ENCODE peak calls at places on chromosomes 4 and X, in five cellular contexts. K, F, H, Q and O are unnamed samples.

GRCh38 chrX:102784550-102784949 is 64.0 kb downstream of the GPRASP3 start:
- DNase-seq in K (no peak), F (no peak), H (no peak), Q (no peak), O (no peak)

GRCh38 chr4:15234585-15235126 is 193.2 kb upstream of the C1QTNF7 start:
- DNase-seq in K (no peak), F (no peak), H (no peak), Q (peak; percentile 84), O (no peak)

GRCh38 chr4:25900901-25901500 is 13.0 kb upstream of the SMIM20 start:
- DNase-seq in K (peak; percentile 17), F (no peak), H (no peak), Q (no peak), O (no peak)

GRCh38 chrX:56231706-56232105 is 450 bp upstream of the KLF8 start:
- DNase-seq in K (no peak), F (no peak), H (no peak), Q (no peak), O (no peak)

GRCh38 chrX:106144755-106145639 is 23.1 kb upstream of the PWWP3B start:
- DNase-seq in K (peak; percentile 45), F (no peak), H (no peak), Q (peak; percentile 55), O (no peak)

GRCh38 chrX:152904151-152905080 is 6.5 kb downstream of the ZNF185 start:
- DNase-seq in K (peak; percentile 22), F (peak; percentile 28), H (peak; percentile 64), Q (peak; percentile 58), O (no peak)

GRCh38 chr4:160371446-160371845 is 1268.6 kb downstream of the RAPGEF2 start:
- DNase-seq in K (no peak), F (no peak), H (no peak), Q (no peak), O (no peak)

GRCh38 chr4:22552802-22553201 is 36.9 kb upstream of the ADGRA3 start:
- DNase-seq in K (no peak), F (no peak), H (no peak), Q (peak; percentile 0), O (no peak)

GRCh38 chr4:21451032-21451431 is 497.5 kb downstream of the KCNIP4 start:
- DNase-seq in K (no peak), F (no peak), H (no peak), Q (peak; percentile 2), O (no peak)

GRCh38 chr4:147640331-147640730 is 23.1 kb downstream of the TMEM184C start:
- DNase-seq in K (no peak), F (no peak), H (no peak), Q (peak; percentile 72), O (no peak)

GRCh38 chrX:110037181-110037580 is 34.3 kb downstream of the TMEM164 start:
- DNase-seq in K (no peak), F (no peak), H (no peak), Q (no peak), O (no peak)

GRCh38 chr4:128558896-128559669 is 250.4 kb upstream of the JADE1 start:
- DNase-seq in K (no peak), F (no peak), H (no peak), Q (peak; percentile 69), O (peak; percentile 64)

GRCh38 chrX:40423299-40423698 is 157.5 kb upstream of the ATP6AP2 start:
- DNase-seq in K (no peak), F (no peak), H (no peak), Q (no peak), O (no peak)

GRCh38 chr4:31045724-31046318 is 325.7 kb downstream of the PCDH7 start:
- DNase-seq in K (no peak), F (no peak), H (no peak), Q (peak; percentile 37), O (peak; percentile 35)

GRCh38 chr4:23959401-23960148 is 69.7 kb upstream of the PPARGC1A start:
- DNase-seq in K (no peak), F (no peak), H (no peak), Q (no peak), O (no peak)

GRCh38 chr4:31295081-31295480 is 574.9 kb downstream of the PCDH7 start:
- DNase-seq in K (no peak), F (no peak), H (no peak), Q (no peak), O (no peak)

GRCh38 chrX:153539171-153539978 is 21.9 kb downstream of the ATP2B3 start:
- DNase-seq in K (peak; percentile 66), F (peak; percentile 54), H (peak; percentile 24), Q (peak; percentile 64), O (peak; percentile 42)

GRCh38 chr4:8392591-8393190 is 47.8 kb downstream of the ACOX3 start:
- DNase-seq in K (no peak), F (no peak), H (no peak), Q (peak; percentile 40), O (no peak)

GRCh38 chr4:98151145-98151929 is 8.1 kb upstream of the STPG2 start:
- DNase-seq in K (no peak), F (no peak), H (no peak), Q (no peak), O (no peak)

GRCh38 chr4:140901736-140902336 is 145.7 kb upstream of the TBC1D9 start:
- DNase-seq in K (no peak), F (no peak), H (no peak), Q (no peak), O (no peak)

GRCh38 chr4:3656441-3657376 is 109.5 kb upstream of the ADRA2C start:
- DNase-seq in K (no peak), F (no peak), H (peak; percentile 24), Q (no peak), O (no peak)

GRCh38 chr4:108559911-108560310 is 60.5 kb upstream of the RPL34 start:
- DNase-seq in K (no peak), F (no peak), H (no peak), Q (peak; percentile 13), O (no peak)

GRCh38 chr4:73844806-73845205 is 8.3 kb upstream of the PF4V1 start:
- DNase-seq in K (no peak), F (no peak), H (no peak), Q (no peak), O (no peak)

GRCh38 chr4:26120098-26120795 is 200.6 kb upstream of the RBPJ start:
- DNase-seq in K (no peak), F (no peak), H (no peak), Q (peak; percentile 6), O (no peak)

GRCh38 chr4:26484032-26484515 is 6.2 kb downstream of the CCKAR start:
- DNase-seq in K (no peak), F (no peak), H (no peak), Q (peak; percentile 45), O (no peak)

GRCh38 chr4:118904935-118905334 is 16.3 kb downstream of the SYNPO2 start:
- DNase-seq in K (no peak), F (no peak), H (no peak), Q (peak; percentile 50), O (no peak)

GRCh38 chr4:4575284-4576211 is 33.7 kb upstream of the STX18 start:
- DNase-seq in K (peak; percentile 73), F (peak; percentile 50), H (peak; percentile 83), Q (peak; percentile 53), O (peak; percentile 59)

GRCh38 chr4:77819409-77819835 is 254 bp upstream of the CNOT6L start:
- DNase-seq in K (peak; percentile 80), F (no peak), H (peak; percentile 69), Q (no peak), O (peak; percentile 53)

GRCh38 chr4:38131371-38132139 is 171.4 kb downstream of the PTTG2 start:
- DNase-seq in K (no peak), F (peak; percentile 87), H (no peak), Q (peak; percentile 45), O (peak; percentile 54)

GRCh38 chrX:104987063-104987462 is 233.4 kb downstream of the TEX13A start:
- DNase-seq in K (no peak), F (no peak), H (no peak), Q (no peak), O (no peak)

GRCh38 chr4:17283832-17284231 is 228.1 kb downstream of the QDPR start:
- DNase-seq in K (peak; percentile 25), F (no peak), H (no peak), Q (no peak), O (no peak)

GRCh38 chr4:165711436-165711835 is 161.6 kb upstream of the TLL1 start:
- DNase-seq in K (no peak), F (no peak), H (no peak), Q (peak; percentile 33), O (no peak)

GRCh38 chr4:15963001-15963451 is at the start of gene FGFBP2:
- DNase-seq in K (peak; percentile 56), F (peak; percentile 74), H (peak; percentile 46), Q (peak; percentile 44), O (no peak)

GRCh38 chr4:106238819-106239420 is 77.1 kb downstream of the TBCK start:
- DNase-seq in K (no peak), F (peak; percentile 32), H (peak; percentile 14), Q (peak; percentile 56), O (peak; percentile 41)

GRCh38 chr4:89712141-89712540 is 124.8 kb downstream of the SNCA start:
- DNase-seq in K (no peak), F (no peak), H (no peak), Q (peak; percentile 66), O (no peak)

GRCh38 chrX:139020793-139021192 is 309.3 kb upstream of the FGF13 start:
- DNase-seq in K (no peak), F (no peak), H (no peak), Q (no peak), O (no peak)